ENCODE peak calls at places on chromosomes 16 and 17, in eight cellular contexts. V is activated CD8-positive, alpha-beta memory T cell treated with anti-CD3 and anti-CD28 coated beads for 48 hours; A is fibroblast of gingiva; H is small intestine; I is cardiac fibroblast; W is neural progenitor cell; P is ascending aorta; X is GM03348. B is an unnamed sample.

GRCh38 chr17:3879181-3879580 is 13.7 kb downstream of the CAMKK1 start:
- DNase-seq in V (no peak), A (peak), H (no peak), I (peak), W (peak), P (no peak), X (peak), B (no peak)

GRCh38 chr16:66258916-66259845 is 107.3 kb upstream of the CDH5 start:
- DNase-seq in V (no peak), A (no peak), H (no peak), I (no peak), W (no peak), P (peak), X (no peak), B (no peak)

GRCh38 chr16:12097523-12098428 is 121.2 kb downstream of the SNX29 start:
- DNase-seq in V (no peak), A (peak), H (no peak), I (peak), W (peak), P (no peak), X (peak), B (no peak)

GRCh38 chr17:64036198-64036922 is 15.9 kb upstream of the ICAM2 start:
- DNase-seq in V (no peak), A (no peak), H (no peak), I (no peak), W (peak), P (peak), X (no peak), B (no peak)

GRCh38 chr16:89695086-89695874 is 6.2 kb downstream of the SPATA2L start:
- DNase-seq in V (no peak), A (no peak), H (peak), I (no peak), W (no peak), P (no peak), X (no peak), B (no peak)

GRCh38 chr17:18362509-18363020 is 785 bp downstream of the SHMT1 start:
- DNase-seq in V (no peak), A (peak), H (peak), I (peak), W (peak), P (peak), X (peak), B (no peak)

GRCh38 chr16:84239910-84240309 is at the start of gene KCNG4:
- DNase-seq in V (no peak), A (no peak), H (peak), I (no peak), W (no peak), P (no peak), X (no peak), B (no peak)

GRCh38 chr16:49601541-49601940 is 227.9 kb downstream of the C16orf78 start:
- DNase-seq in V (no peak), A (no peak), H (no peak), I (no peak), W (no peak), P (peak), X (no peak), B (no peak)

GRCh38 chr17:49587366-49588073 is 11.8 kb downstream of the NXPH3 start:
- DNase-seq in V (no peak), A (no peak), H (no peak), I (no peak), W (no peak), P (peak), X (no peak), B (no peak)

GRCh38 chr16:19812986-19813385 is 71.7 kb downstream of the GPRC5B start:
- DNase-seq in V (no peak), A (no peak), H (no peak), I (no peak), W (no peak), P (no peak), X (no peak), B (no peak)

GRCh38 chr17:47077576-47077975 is 98.5 kb upstream of the RPRML start:
- DNase-seq in V (no peak), A (no peak), H (no peak), I (peak), W (no peak), P (no peak), X (no peak), B (no peak)

GRCh38 chr16:30372037-30372712 is 1.9 kb upstream of the TBC1D10B start:
- DNase-seq in V (no peak), A (no peak), H (no peak), I (no peak), W (no peak), P (no peak), X (no peak), B (no peak)

GRCh38 chr17:60154616-60155426 is 5.0 kb downstream of the CA4 start:
- DNase-seq in V (no peak), A (peak), H (no peak), I (peak), W (no peak), P (no peak), X (peak), B (no peak)

GRCh38 chr17:77054926-77055325 is 85.8 kb upstream of the SEC14L1 start:
- DNase-seq in V (no peak), A (no peak), H (no peak), I (no peak), W (peak), P (no peak), X (no peak), B (no peak)

GRCh38 chr16:11799509-11800384 is 2.7 kb upstream of the ZC3H7A start:
- DNase-seq in V (no peak), A (no peak), H (no peak), I (no peak), W (no peak), P (no peak), X (no peak), B (no peak)

GRCh38 chr16:67150058-67150832 is 553 bp downstream of the B3GNT9 start:
- DNase-seq in V (no peak), A (peak), H (no peak), I (peak), W (peak), P (no peak), X (peak), B (no peak)

GRCh38 chr17:19555746-19556145 is 22.1 kb downstream of the SLC47A1 start:
- DNase-seq in V (no peak), A (no peak), H (no peak), I (no peak), W (no peak), P (no peak), X (no peak), B (no peak)

GRCh38 chr17:12421646-12422306 is 243.9 kb upstream of the MYOCD start:
- DNase-seq in V (no peak), A (no peak), H (no peak), I (no peak), W (peak), P (no peak), X (no peak), B (no peak)

GRCh38 chr17:28983286-28984240 is 22.3 kb downstream of the SEZ6 start:
- DNase-seq in V (no peak), A (no peak), H (no peak), I (peak), W (no peak), P (no peak), X (no peak), B (no peak)